ENCODE peak calls at places on chromosomes 12 and 14, in five cellular contexts. J is breast epithelium, F is B cell, B is tibial artery, H is IMR-90. L is an unnamed sample.

GRCh38 chr12:132410296-132410625 is 79.7 kb upstream of the FBRSL1 start:
- DNase-seq in J (no peak), F (no peak), B (no peak), H (no peak), L (no peak)

GRCh38 chr12:131710464-131711457 is at the start of gene SFSWAP:
- DNase-seq in J (peak), F (peak), B (peak), H (peak), L (peak)

GRCh38 chr14:22281322-22281977 is 307.6 kb downstream of the DAD1 start:
- DNase-seq in J (no peak), F (no peak), B (no peak), H (no peak), L (no peak)

GRCh38 chr14:72810201-72810600 is 83.7 kb downstream of the DPF3 start:
- DNase-seq in J (no peak), F (no peak), B (no peak), H (no peak), L (peak)

GRCh38 chr14:37129047-37129446 is 43.4 kb downstream of the SLC25A21 start:
- DNase-seq in J (no peak), F (no peak), B (no peak), H (no peak), L (no peak)

GRCh38 chr12:30989754-30990153 is 63.2 kb downstream of the TSPAN11 start:
- DNase-seq in J (no peak), F (no peak), B (no peak), H (no peak), L (peak)

GRCh38 chr12:101181776-101182175 is 28.3 kb downstream of the SLC5A8 start:
- DNase-seq in J (no peak), F (no peak), B (no peak), H (no peak), L (no peak)

GRCh38 chr12:48036818-48037217 is 32.5 kb upstream of the COL2A1 start:
- DNase-seq in J (no peak), F (no peak), B (no peak), H (no peak), L (no peak)

GRCh38 chr12:7959278-7960063 is 23.5 kb upstream of the SLC2A3 start:
- DNase-seq in J (no peak), F (peak), B (no peak), H (no peak), L (peak)

GRCh38 chr14:25132734-25133422 is 82.9 kb upstream of the STXBP6 start:
- DNase-seq in J (peak), F (no peak), B (no peak), H (peak), L (peak)

GRCh38 chr12:104006929-104007328 is 41.3 kb downstream of the TDG start:
- DNase-seq in J (no peak), F (no peak), B (no peak), H (peak), L (no peak)

GRCh38 chr14:22561366-22561660 is 27.7 kb downstream of the DAD1 start:
- DNase-seq in J (no peak), F (no peak), B (no peak), H (no peak), L (no peak)

GRCh38 chr12:52054838-52055741 is 3.8 kb downstream of the NR4A1 start:
- DNase-seq in J (no peak), F (no peak), B (no peak), H (peak), L (no peak)

GRCh38 chr12:52055781-52056711 is 4.8 kb downstream of the NR4A1 start:
- DNase-seq in J (no peak), F (no peak), B (no peak), H (peak), L (no peak)

GRCh38 chr12:52052471-52053186 is 1.4 kb downstream of the NR4A1 start:
- DNase-seq in J (peak), F (no peak), B (no peak), H (peak), L (peak)

GRCh38 chr12:52054231-52054837 is 3.1 kb downstream of the NR4A1 start:
- DNase-seq in J (no peak), F (no peak), B (no peak), H (no peak), L (no peak)

GRCh38 chr12:52053570-52054209 is 2.4 kb downstream of the NR4A1 start:
- DNase-seq in J (no peak), F (no peak), B (no peak), H (peak), L (no peak)
- TF ChIP-seq CTCF in J (no peak), F (no peak), B (no peak), H (no peak), L (no peak)

DNA sequence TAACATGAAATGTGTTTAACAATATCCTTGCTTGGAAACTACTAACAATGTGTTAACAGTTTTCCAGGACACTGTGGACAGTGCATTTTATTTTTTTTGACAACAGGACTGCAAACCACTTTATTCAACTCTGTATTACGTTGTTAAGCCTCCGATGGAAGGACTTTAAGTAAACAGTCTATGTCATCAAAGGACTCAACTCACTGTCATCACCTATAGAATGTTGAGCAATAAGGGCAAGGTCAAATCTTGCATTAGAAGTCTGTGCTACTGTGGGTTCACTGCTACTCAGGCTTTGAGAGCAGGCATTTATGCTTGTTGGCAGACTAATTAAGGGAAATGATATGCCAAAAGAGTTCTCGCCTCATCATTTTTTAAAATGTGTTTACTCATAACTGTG is 483.7 kb downstream of the FLRT2 start:
- DNase-seq in J (no peak), F (no peak), B (no peak), H (peak), L (no peak)
- TF ChIP-seq CTCF in J (no peak), F (no peak), B (no peak), H (no peak), L (no peak)

GRCh38 chr12:80837342-80837978 is 100.3 kb downstream of the LIN7A start:
- DNase-seq in J (no peak), F (no peak), B (no peak), H (peak), L (no peak)
- TF ChIP-seq CTCF in J (peak), F (no peak), B (peak), H (peak), L (no peak)

GRCh38 chr12:57726884-57727757 is 11.4 kb downstream of the AGAP2 start:
- DNase-seq in J (peak), F (no peak), B (no peak), H (no peak), L (no peak)

GRCh38 chr12:57724936-57725740 is 13.4 kb downstream of the AGAP2 start:
- DNase-seq in J (peak), F (no peak), B (no peak), H (no peak), L (no peak)

GRCh38 chr12:57725851-57726150 is 12.7 kb downstream of the AGAP2 start:
- DNase-seq in J (no peak), F (no peak), B (no peak), H (no peak), L (no peak)

GRCh38 chr12:57727758-57728395 is 10.7 kb downstream of the AGAP2 start:
- DNase-seq in J (peak), F (peak), B (no peak), H (no peak), L (no peak)

DNA sequence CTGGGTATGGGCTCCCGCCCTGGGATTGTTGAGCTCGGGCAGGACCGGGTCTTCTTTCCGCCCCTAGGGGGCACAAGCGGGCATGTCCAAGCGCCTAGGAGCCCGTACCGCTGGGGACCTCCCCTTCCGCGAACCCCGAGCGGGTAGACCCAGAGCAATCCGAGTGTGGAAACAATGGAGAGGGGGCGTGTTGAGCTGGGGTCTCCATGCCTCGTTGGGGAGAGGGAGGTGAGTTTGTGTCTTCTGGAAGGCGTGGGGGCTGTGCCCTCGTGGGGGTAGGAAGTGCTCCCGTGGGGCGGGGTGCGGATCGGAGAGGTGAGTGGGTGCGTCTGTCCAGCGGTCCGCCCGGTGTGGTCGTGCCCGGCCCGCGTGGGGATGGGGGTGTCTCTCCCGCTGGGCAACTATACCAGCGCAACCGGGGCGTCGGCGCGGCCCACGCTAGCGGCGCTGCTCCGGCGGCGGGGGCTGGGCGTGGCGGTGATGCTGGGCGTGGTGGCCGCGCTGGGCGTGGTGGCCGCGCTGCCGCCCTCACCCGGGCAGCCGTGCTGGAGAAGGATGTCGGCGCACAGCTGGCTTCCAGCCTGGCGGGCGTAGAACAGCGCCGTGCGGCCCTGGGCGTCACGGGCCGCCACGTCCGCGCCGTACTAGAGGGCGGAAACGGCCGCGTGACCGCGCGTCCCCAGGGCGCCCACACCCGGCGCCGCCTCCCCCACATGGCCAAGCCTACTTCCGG is 12.2 kb downstream of the AGAP2 start:
- DNase-seq in J (peak), F (no peak), B (peak), H (peak), L (peak)
- TF ChIP-seq CTCF in J (peak), F (no peak), B (peak), H (peak), L (peak)

DNA sequence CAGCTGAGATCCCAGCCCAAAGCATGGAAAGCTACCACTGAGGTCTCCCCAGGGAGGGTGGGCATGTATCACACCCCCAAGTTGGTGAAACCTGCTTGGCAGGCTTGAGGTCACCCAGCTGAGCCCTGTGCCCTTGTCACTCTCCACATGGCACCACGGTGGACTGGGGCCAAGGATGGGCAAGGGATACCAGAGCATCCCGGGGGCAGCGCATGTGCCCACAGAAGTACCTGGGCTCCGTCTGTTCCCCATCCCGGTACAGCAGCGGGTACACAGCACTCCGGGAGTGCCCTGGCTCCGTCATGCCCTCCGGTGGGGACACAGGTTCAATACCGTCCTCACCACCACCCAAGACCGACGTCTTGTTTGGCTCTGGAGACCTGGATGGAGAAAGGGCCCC is 38.0 kb downstream of the RFLNA start:
- DNase-seq in J (no peak), F (no peak), B (no peak), H (no peak), L (no peak)
- TF ChIP-seq CTCF in J (no peak), F (no peak), B (no peak), H (no peak), L (no peak)

GRCh38 chr14:33908540-33909223 is 42.2 kb downstream of the EGLN3 start:
- DNase-seq in J (no peak), F (no peak), B (no peak), H (no peak), L (no peak)
- TF ChIP-seq CTCF in J (no peak), F (no peak), B (no peak), H (no peak), L (peak)

GRCh38 chr12:120640840-120641833 is 711 bp downstream of the CABP1 start:
- DNase-seq in J (no peak), F (no peak), B (no peak), H (peak), L (peak)
- TF ChIP-seq CTCF in J (no peak), F (no peak), B (no peak), H (no peak), L (no peak)

GRCh38 chr14:99312106-99312505 is 40.1 kb upstream of the BCL11B start:
- DNase-seq in J (no peak), F (no peak), B (no peak), H (no peak), L (no peak)

GRCh38 chr14:99315197-99315596 is 43.2 kb upstream of the BCL11B start:
- DNase-seq in J (no peak), F (no peak), B (no peak), H (no peak), L (peak)

GRCh38 chr14:99316281-99317163 is 44.5 kb upstream of the BCL11B start:
- DNase-seq in J (no peak), F (no peak), B (no peak), H (no peak), L (no peak)

GRCh38 chr14:99313234-99313633 is 41.2 kb upstream of the BCL11B start:
- DNase-seq in J (no peak), F (no peak), B (no peak), H (no peak), L (no peak)

GRCh38 chr14:99314623-99315022 is 42.6 kb upstream of the BCL11B start:
- DNase-seq in J (peak), F (no peak), B (no peak), H (no peak), L (no peak)
- TF ChIP-seq CTCF in J (no peak), F (no peak), B (no peak), H (no peak), L (no peak)

GRCh38 chr12:119804011-119804641 is 73.0 kb downstream of the CIT start:
- DNase-seq in J (peak), F (no peak), B (no peak), H (peak), L (peak)
- TF ChIP-seq CTCF in J (no peak), F (no peak), B (no peak), H (peak), L (no peak)

L was measured in activated CD8-positive, alpha-beta T cell treated with anti-CD3 and anti-CD28 coated beads for 36 hours.